ENCODE peak calls at places on chromosomes 3 and 15, in ten cellular contexts. One of them, this sample, is unnamed.
A peak's percentile ranks its signal among the peaks of the same experiment; 100 is the strongest.

GRCh38 chr3:72340476-72341379 is 507.5 kb downstream of the SHQ1 start:
- DNase-seq in AG08395: no peak
- DNase-seq in ELR: no peak
- DNase-seq in astrocyte of the spinal cord: no peak
- DNase-seq in mucosa of gallbladder: no peak
- DNase-seq in HCEC 1CT: no peak
- DNase-seq in GM23248: peak; percentile 39
- DNase-seq in NCI-H510A treated with DMSO at 0.1 percent for 48 hours: no peak
- DNase-seq in NT2/D1: no peak
- DNase-seq in Ammon's horn: no peak
- DNase-seq in this sample: no peak

GRCh38 chr15:45869034-45869668 is 234.3 kb downstream of the SQOR start:
- DNase-seq in AG08395: no peak
- DNase-seq in ELR: no peak
- DNase-seq in astrocyte of the spinal cord: no peak
- DNase-seq in mucosa of gallbladder: no peak
- DNase-seq in HCEC 1CT: no peak
- DNase-seq in GM23248: no peak
- DNase-seq in NCI-H510A treated with DMSO at 0.1 percent for 48 hours: no peak
- DNase-seq in NT2/D1: no peak
- DNase-seq in Ammon's horn: no peak
- DNase-seq in this sample: no peak

GRCh38 chr15:68352401-68353062 is 75.0 kb downstream of the FEM1B start:
- DNase-seq in AG08395: peak; percentile 91
- DNase-seq in ELR: peak; percentile 97
- DNase-seq in astrocyte of the spinal cord: peak; percentile 93
- DNase-seq in mucosa of gallbladder: peak; percentile 38
- DNase-seq in HCEC 1CT: peak; percentile 97
- DNase-seq in GM23248: peak; percentile 100
- DNase-seq in NCI-H510A treated with DMSO at 0.1 percent for 48 hours: peak; percentile 1
- DNase-seq in NT2/D1: no peak
- DNase-seq in Ammon's horn: no peak
- DNase-seq in this sample: peak; percentile 88

GRCh38 chr3:7436542-7436941 is 575.6 kb downstream of the GRM7 start:
- DNase-seq in AG08395: no peak
- DNase-seq in ELR: no peak
- DNase-seq in astrocyte of the spinal cord: no peak
- DNase-seq in mucosa of gallbladder: no peak
- DNase-seq in HCEC 1CT: no peak
- DNase-seq in GM23248: no peak
- DNase-seq in NCI-H510A treated with DMSO at 0.1 percent for 48 hours: no peak
- DNase-seq in NT2/D1: no peak
- DNase-seq in Ammon's horn: no peak
- DNase-seq in this sample: no peak

GRCh38 chr3:108471346-108471935 is 39.0 kb downstream of the MYH15 start:
- DNase-seq in AG08395: no peak
- DNase-seq in ELR: peak; percentile 11
- DNase-seq in astrocyte of the spinal cord: no peak
- DNase-seq in mucosa of gallbladder: no peak
- DNase-seq in HCEC 1CT: peak; percentile 40
- DNase-seq in GM23248: peak; percentile 42
- DNase-seq in NCI-H510A treated with DMSO at 0.1 percent for 48 hours: no peak
- DNase-seq in NT2/D1: no peak
- DNase-seq in Ammon's horn: no peak
- DNase-seq in this sample: peak; percentile 25

GRCh38 chr15:90839187-90840071 is 29.0 kb upstream of the FURIN start:
- DNase-seq in AG08395: no peak
- DNase-seq in ELR: no peak
- DNase-seq in astrocyte of the spinal cord: peak; percentile 77
- DNase-seq in mucosa of gallbladder: peak; percentile 60
- DNase-seq in HCEC 1CT: no peak
- DNase-seq in GM23248: no peak
- DNase-seq in NCI-H510A treated with DMSO at 0.1 percent for 48 hours: no peak
- DNase-seq in NT2/D1: peak; percentile 90
- DNase-seq in Ammon's horn: peak; percentile 48
- DNase-seq in this sample: no peak

GRCh38 chr15:88649753-88650551 is 11.1 kb downstream of the ISG20 start:
- DNase-seq in AG08395: no peak
- DNase-seq in ELR: no peak
- DNase-seq in astrocyte of the spinal cord: no peak
- DNase-seq in mucosa of gallbladder: no peak
- DNase-seq in HCEC 1CT: no peak
- DNase-seq in GM23248: no peak
- DNase-seq in NCI-H510A treated with DMSO at 0.1 percent for 48 hours: no peak
- DNase-seq in NT2/D1: no peak
- DNase-seq in Ammon's horn: no peak
- DNase-seq in this sample: no peak

GRCh38 chr3:177424541-177424940 is 227.3 kb upstream of the TBL1XR1 start:
- DNase-seq in AG08395: no peak
- DNase-seq in ELR: no peak
- DNase-seq in astrocyte of the spinal cord: no peak
- DNase-seq in mucosa of gallbladder: no peak
- DNase-seq in HCEC 1CT: no peak
- DNase-seq in GM23248: no peak
- DNase-seq in NCI-H510A treated with DMSO at 0.1 percent for 48 hours: no peak
- DNase-seq in NT2/D1: no peak
- DNase-seq in Ammon's horn: no peak
- DNase-seq in this sample: no peak

GRCh38 chr15:65372787-65373067 is 5.1 kb downstream of the IGDCC3 start:
- DNase-seq in AG08395: no peak
- DNase-seq in ELR: no peak
- DNase-seq in astrocyte of the spinal cord: no peak
- DNase-seq in mucosa of gallbladder: no peak
- DNase-seq in HCEC 1CT: no peak
- DNase-seq in GM23248: no peak
- DNase-seq in NCI-H510A treated with DMSO at 0.1 percent for 48 hours: no peak
- DNase-seq in NT2/D1: no peak
- DNase-seq in Ammon's horn: no peak
- DNase-seq in this sample: no peak

GRCh38 chr3:124584552-124585391 is 145.5 kb upstream of the UMPS start:
- DNase-seq in AG08395: peak; percentile 82
- DNase-seq in ELR: peak; percentile 41
- DNase-seq in astrocyte of the spinal cord: peak; percentile 48
- DNase-seq in mucosa of gallbladder: peak; percentile 85
- DNase-seq in HCEC 1CT: no peak
- DNase-seq in GM23248: peak; percentile 58
- DNase-seq in NCI-H510A treated with DMSO at 0.1 percent for 48 hours: peak; percentile 17
- DNase-seq in NT2/D1: peak; percentile 35
- DNase-seq in Ammon's horn: peak; percentile 52
- DNase-seq in this sample: peak; percentile 30

GRCh38 chr3:29850641-29851040 is 569.8 kb downstream of the RBMS3 start:
- DNase-seq in AG08395: no peak
- DNase-seq in ELR: no peak
- DNase-seq in astrocyte of the spinal cord: no peak
- DNase-seq in mucosa of gallbladder: no peak
- DNase-seq in HCEC 1CT: no peak
- DNase-seq in GM23248: no peak
- DNase-seq in NCI-H510A treated with DMSO at 0.1 percent for 48 hours: no peak
- DNase-seq in NT2/D1: no peak
- DNase-seq in Ammon's horn: no peak
- DNase-seq in this sample: no peak

GRCh38 chr3:184712248-184712559 is 340 bp upstream of the MAGEF1 start:
- DNase-seq in AG08395: no peak
- DNase-seq in ELR: no peak
- DNase-seq in astrocyte of the spinal cord: no peak
- DNase-seq in mucosa of gallbladder: no peak
- DNase-seq in HCEC 1CT: no peak
- DNase-seq in GM23248: no peak
- DNase-seq in NCI-H510A treated with DMSO at 0.1 percent for 48 hours: no peak
- DNase-seq in NT2/D1: no peak
- DNase-seq in Ammon's horn: no peak
- DNase-seq in this sample: no peak

GRCh38 chr3:134359121-134360010 is 14.9 kb downstream of the AMOTL2 start:
- DNase-seq in AG08395: no peak
- DNase-seq in ELR: no peak
- DNase-seq in astrocyte of the spinal cord: no peak
- DNase-seq in mucosa of gallbladder: no peak
- DNase-seq in HCEC 1CT: no peak
- DNase-seq in GM23248: peak; percentile 50
- DNase-seq in NCI-H510A treated with DMSO at 0.1 percent for 48 hours: no peak
- DNase-seq in NT2/D1: no peak
- DNase-seq in Ammon's horn: no peak
- DNase-seq in this sample: no peak

GRCh38 chr15:85403745-85404144 is 23.3 kb downstream of the AKAP13 start:
- DNase-seq in AG08395: peak; percentile 36
- DNase-seq in ELR: peak; percentile 82
- DNase-seq in astrocyte of the spinal cord: peak; percentile 48
- DNase-seq in mucosa of gallbladder: no peak
- DNase-seq in HCEC 1CT: peak; percentile 52
- DNase-seq in GM23248: peak; percentile 69
- DNase-seq in NCI-H510A treated with DMSO at 0.1 percent for 48 hours: no peak
- DNase-seq in NT2/D1: no peak
- DNase-seq in Ammon's horn: no peak
- DNase-seq in this sample: peak; percentile 50

GRCh38 chr3:5304789-5305680 is 117.5 kb downstream of the EDEM1 start:
- DNase-seq in AG08395: peak; percentile 51
- DNase-seq in ELR: peak; percentile 42
- DNase-seq in astrocyte of the spinal cord: peak; percentile 57
- DNase-seq in mucosa of gallbladder: peak; percentile 50
- DNase-seq in HCEC 1CT: peak; percentile 25
- DNase-seq in GM23248: peak; percentile 65
- DNase-seq in NCI-H510A treated with DMSO at 0.1 percent for 48 hours: peak; percentile 82
- DNase-seq in NT2/D1: peak; percentile 46
- DNase-seq in Ammon's horn: peak; percentile 69
- DNase-seq in this sample: peak; percentile 20

GRCh38 chr3:191329654-191330308 is 545 bp downstream of the UTS2B start:
- DNase-seq in AG08395: peak; percentile 38
- DNase-seq in ELR: peak; percentile 66
- DNase-seq in astrocyte of the spinal cord: peak; percentile 68
- DNase-seq in mucosa of gallbladder: no peak
- DNase-seq in HCEC 1CT: peak; percentile 70
- DNase-seq in GM23248: peak; percentile 74
- DNase-seq in NCI-H510A treated with DMSO at 0.1 percent for 48 hours: peak; percentile 26
- DNase-seq in NT2/D1: no peak
- DNase-seq in Ammon's horn: peak; percentile 28
- DNase-seq in this sample: peak; percentile 72

GRCh38 chr15:78561490-78561889 is 3.8 kb upstream of the CHRNA5 start:
- DNase-seq in AG08395: no peak
- DNase-seq in ELR: no peak
- DNase-seq in astrocyte of the spinal cord: no peak
- DNase-seq in mucosa of gallbladder: no peak
- DNase-seq in HCEC 1CT: no peak
- DNase-seq in GM23248: no peak
- DNase-seq in NCI-H510A treated with DMSO at 0.1 percent for 48 hours: no peak
- DNase-seq in NT2/D1: no peak
- DNase-seq in Ammon's horn: no peak
- DNase-seq in this sample: no peak

GRCh38 chr3:113329757-113330156 is 111.5 kb downstream of the CFAP44 start:
- DNase-seq in AG08395: no peak
- DNase-seq in ELR: no peak
- DNase-seq in astrocyte of the spinal cord: peak; percentile 28
- DNase-seq in mucosa of gallbladder: no peak
- DNase-seq in HCEC 1CT: no peak
- DNase-seq in GM23248: no peak
- DNase-seq in NCI-H510A treated with DMSO at 0.1 percent for 48 hours: no peak
- DNase-seq in NT2/D1: no peak
- DNase-seq in Ammon's horn: no peak
- DNase-seq in this sample: peak; percentile 8

GRCh38 chr15:36758800-36759199 is 179.4 kb downstream of the CDIN1 start:
- DNase-seq in AG08395: no peak
- DNase-seq in ELR: no peak
- DNase-seq in astrocyte of the spinal cord: no peak
- DNase-seq in mucosa of gallbladder: no peak
- DNase-seq in HCEC 1CT: no peak
- DNase-seq in GM23248: no peak
- DNase-seq in NCI-H510A treated with DMSO at 0.1 percent for 48 hours: no peak
- DNase-seq in NT2/D1: no peak
- DNase-seq in Ammon's horn: no peak
- DNase-seq in this sample: no peak

GRCh38 chr3:186487819-186488218 is 56.4 kb downstream of the CRYGS start:
- DNase-seq in AG08395: no peak
- DNase-seq in ELR: peak; percentile 16
- DNase-seq in astrocyte of the spinal cord: no peak
- DNase-seq in mucosa of gallbladder: no peak
- DNase-seq in HCEC 1CT: peak; percentile 13
- DNase-seq in GM23248: no peak
- DNase-seq in NCI-H510A treated with DMSO at 0.1 percent for 48 hours: no peak
- DNase-seq in NT2/D1: no peak
- DNase-seq in Ammon's horn: no peak
- DNase-seq in this sample: peak; percentile 6

GRCh38 chr3:183378008-183378407 is 50.4 kb downstream of the MCF2L2 start:
- DNase-seq in AG08395: no peak
- DNase-seq in ELR: no peak
- DNase-seq in astrocyte of the spinal cord: no peak
- DNase-seq in mucosa of gallbladder: no peak
- DNase-seq in HCEC 1CT: no peak
- DNase-seq in GM23248: no peak
- DNase-seq in NCI-H510A treated with DMSO at 0.1 percent for 48 hours: peak; percentile 97
- DNase-seq in NT2/D1: no peak
- DNase-seq in Ammon's horn: no peak
- DNase-seq in this sample: no peak

This sample was measured in fibroblast of lung.